ENCODE peak calls at places on chromosomes 7 and 10, in eight cellular contexts. One of them, this sample, is unnamed.

GRCh38 chr10:12503311-12503710 is 154.0 kb downstream of the CAMK1D start:
- DNase-seq in NB4: no peak
- DNase-seq in HepG2: no peak
- DNase-seq in HCT116: no peak
- DNase-seq in A549: no peak
- DNase-seq in K562: peak
- DNase-seq in GM12878: no peak
- DNase-seq in endothelial cell of umbilical vein: no peak
- DNase-seq in this sample: no peak

GRCh38 chr7:137977173-137977572 is 24.7 kb downstream of the CREB3L2 start:
- DNase-seq in K562: no peak
- DNase-seq in endothelial cell of umbilical vein: no peak
- DNase-seq in NB4: no peak
- DNase-seq in GM12878: no peak
- DNase-seq in A549: no peak
- DNase-seq in HepG2: no peak
- DNase-seq in HCT116: no peak
- DNase-seq in this sample: no peak

GRCh38 chr7:6636741-6637543 is at the start of gene ZNF316:
- DNase-seq in A549: peak
- DNase-seq in GM12878: no peak
- DNase-seq in NB4: peak
- DNase-seq in endothelial cell of umbilical vein: peak
- DNase-seq in K562: peak
- DNase-seq in HCT116: no peak
- DNase-seq in HepG2: no peak
- DNase-seq in this sample: no peak

GRCh38 chr7:421056-421991 is 98.3 kb downstream of the PDGFA start:
- DNase-seq in NB4: no peak
- DNase-seq in A549: no peak
- DNase-seq in HCT116: no peak
- DNase-seq in GM12878: no peak
- DNase-seq in HepG2: no peak
- DNase-seq in endothelial cell of umbilical vein: no peak
- DNase-seq in K562: no peak
- DNase-seq in this sample: no peak

GRCh38 chr7:17357952-17358351 is 59.5 kb downstream of the AHR start:
- DNase-seq in endothelial cell of umbilical vein: no peak
- DNase-seq in HCT116: no peak
- DNase-seq in K562: no peak
- DNase-seq in A549: no peak
- DNase-seq in HepG2: no peak
- DNase-seq in GM12878: no peak
- DNase-seq in NB4: no peak
- DNase-seq in this sample: no peak

GRCh38 chr10:93337309-93337721 is 144.8 kb downstream of the MYOF start:
- DNase-seq in NB4: no peak
- DNase-seq in endothelial cell of umbilical vein: no peak
- DNase-seq in K562: no peak
- DNase-seq in GM12878: peak
- DNase-seq in HepG2: no peak
- DNase-seq in A549: no peak
- DNase-seq in HCT116: no peak
- DNase-seq in this sample: no peak

GRCh38 chr7:106067678-106068077 is 44.4 kb downstream of the SYPL1 start:
- DNase-seq in NB4: no peak
- DNase-seq in A549: no peak
- DNase-seq in HCT116: no peak
- DNase-seq in GM12878: no peak
- DNase-seq in K562: no peak
- DNase-seq in endothelial cell of umbilical vein: no peak
- DNase-seq in HepG2: no peak
- DNase-seq in this sample: no peak

GRCh38 chr7:7654964-7655363 is 14.4 kb downstream of the UMAD1 start:
- DNase-seq in K562: no peak
- DNase-seq in A549: no peak
- DNase-seq in endothelial cell of umbilical vein: no peak
- DNase-seq in GM12878: no peak
- DNase-seq in HepG2: no peak
- DNase-seq in NB4: no peak
- DNase-seq in HCT116: no peak
- DNase-seq in this sample: no peak

GRCh38 chr7:81482600-81483186 is 287.2 kb downstream of the HGF start:
- DNase-seq in HCT116: peak
- DNase-seq in HepG2: peak
- DNase-seq in K562: peak
- DNase-seq in A549: peak
- DNase-seq in GM12878: no peak
- DNase-seq in endothelial cell of umbilical vein: peak
- DNase-seq in NB4: peak
- DNase-seq in this sample: no peak

GRCh38 chr7:40047661-40048060 is 86.8 kb downstream of the MPLKIP start:
- DNase-seq in GM12878: no peak
- DNase-seq in K562: no peak
- DNase-seq in A549: no peak
- DNase-seq in HCT116: no peak
- DNase-seq in NB4: no peak
- DNase-seq in HepG2: peak
- DNase-seq in endothelial cell of umbilical vein: no peak
- DNase-seq in this sample: no peak

GRCh38 chr10:61894150-61894549 is 7.3 kb upstream of the ARID5B start:
- DNase-seq in A549: no peak
- DNase-seq in endothelial cell of umbilical vein: no peak
- DNase-seq in HepG2: no peak
- DNase-seq in K562: no peak
- DNase-seq in HCT116: no peak
- DNase-seq in GM12878: no peak
- DNase-seq in NB4: no peak
- DNase-seq in this sample: no peak

GRCh38 chr10:11205026-11205772 is 187.5 kb downstream of the CELF2 start:
- DNase-seq in HepG2: no peak
- DNase-seq in GM12878: no peak
- DNase-seq in endothelial cell of umbilical vein: peak
- DNase-seq in A549: no peak
- DNase-seq in HCT116: no peak
- DNase-seq in NB4: no peak
- DNase-seq in K562: no peak
- DNase-seq in this sample: no peak

GRCh38 chr7:117023325-117023854 is 70.1 kb downstream of the ST7 start:
- DNase-seq in A549: no peak
- DNase-seq in endothelial cell of umbilical vein: no peak
- DNase-seq in GM12878: no peak
- DNase-seq in HCT116: no peak
- DNase-seq in HepG2: no peak
- DNase-seq in K562: no peak
- DNase-seq in NB4: no peak
- DNase-seq in this sample: no peak

GRCh38 chr7:117021960-117022359 is 68.7 kb downstream of the ST7 start:
- DNase-seq in K562: no peak
- DNase-seq in HCT116: no peak
- DNase-seq in GM12878: no peak
- DNase-seq in NB4: no peak
- DNase-seq in HepG2: no peak
- DNase-seq in endothelial cell of umbilical vein: no peak
- DNase-seq in A549: no peak
- DNase-seq in this sample: no peak

GRCh38 chr7:117021366-117021765 is 68.1 kb downstream of the ST7 start:
- DNase-seq in NB4: no peak
- DNase-seq in HCT116: no peak
- DNase-seq in endothelial cell of umbilical vein: no peak
- DNase-seq in K562: no peak
- DNase-seq in A549: no peak
- DNase-seq in GM12878: no peak
- DNase-seq in HepG2: no peak
- DNase-seq in this sample: no peak

GRCh38 chr7:117024811-117025210 is 71.5 kb downstream of the ST7 start:
- DNase-seq in K562: no peak
- DNase-seq in NB4: no peak
- DNase-seq in endothelial cell of umbilical vein: no peak
- DNase-seq in GM12878: no peak
- DNase-seq in HepG2: no peak
- DNase-seq in HCT116: no peak
- DNase-seq in A549: no peak
- DNase-seq in this sample: no peak

DNA sequence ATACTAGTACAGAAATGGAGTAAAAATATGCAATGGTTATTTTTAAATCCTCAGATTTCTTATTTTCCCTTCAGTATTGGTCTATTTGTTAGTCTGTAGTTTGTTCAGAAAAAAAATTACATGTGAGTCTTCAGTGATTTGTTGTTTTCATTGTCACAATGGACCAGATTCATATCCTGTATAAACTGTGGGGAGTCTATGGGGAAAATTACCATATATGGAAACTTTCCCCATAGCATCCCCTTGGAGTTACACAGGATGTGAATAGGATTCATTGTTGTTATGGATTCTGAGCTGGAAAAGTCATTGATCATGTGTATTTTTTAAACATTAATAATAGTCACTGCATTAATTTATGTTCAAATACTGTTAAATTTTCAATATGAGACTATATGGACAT is 72.6 kb downstream of the ST7 start:
- DNase-seq in A549: no peak
- DNase-seq in endothelial cell of umbilical vein: peak
- DNase-seq in NB4: no peak
- DNase-seq in K562: no peak
- DNase-seq in HepG2: no peak
- DNase-seq in GM12878: no peak
- DNase-seq in HCT116: no peak
- DNase-seq in this sample: no peak
- TF ChIP-seq MAX in A549: no peak
- TF ChIP-seq MAX in endothelial cell of umbilical vein: no peak
- TF ChIP-seq MAX in NB4: no peak
- TF ChIP-seq MAX in K562: no peak
- TF ChIP-seq MAX in HepG2: no peak
- TF ChIP-seq MAX in GM12878: no peak
- TF ChIP-seq MAX in HCT116: no peak
- TF ChIP-seq MAX in this sample: no peak

GRCh38 chr10:44065788-44066075 is 319.2 kb downstream of the CXCL12 start:
- DNase-seq in HepG2: no peak
- DNase-seq in HCT116: no peak
- DNase-seq in endothelial cell of umbilical vein: no peak
- DNase-seq in K562: no peak
- DNase-seq in A549: no peak
- DNase-seq in NB4: no peak
- DNase-seq in GM12878: no peak
- DNase-seq in this sample: no peak

GRCh38 chr10:44064987-44065787 is 319.7 kb downstream of the CXCL12 start:
- DNase-seq in A549: no peak
- DNase-seq in HCT116: no peak
- DNase-seq in HepG2: no peak
- DNase-seq in GM12878: no peak
- DNase-seq in K562: no peak
- DNase-seq in NB4: no peak
- DNase-seq in endothelial cell of umbilical vein: no peak
- DNase-seq in this sample: no peak

GRCh38 chr10:44067432-44067831 is 317.5 kb downstream of the CXCL12 start:
- DNase-seq in GM12878: no peak
- DNase-seq in NB4: no peak
- DNase-seq in HepG2: no peak
- DNase-seq in K562: no peak
- DNase-seq in A549: no peak
- DNase-seq in HCT116: no peak
- DNase-seq in endothelial cell of umbilical vein: no peak
- DNase-seq in this sample: no peak

GRCh38 chr10:44066211-44066837 is 318.6 kb downstream of the CXCL12 start:
- DNase-seq in HCT116: no peak
- DNase-seq in HepG2: no peak
- DNase-seq in GM12878: no peak
- DNase-seq in K562: no peak
- DNase-seq in A549: no peak
- DNase-seq in endothelial cell of umbilical vein: no peak
- DNase-seq in NB4: no peak
- DNase-seq in this sample: no peak

DNA sequence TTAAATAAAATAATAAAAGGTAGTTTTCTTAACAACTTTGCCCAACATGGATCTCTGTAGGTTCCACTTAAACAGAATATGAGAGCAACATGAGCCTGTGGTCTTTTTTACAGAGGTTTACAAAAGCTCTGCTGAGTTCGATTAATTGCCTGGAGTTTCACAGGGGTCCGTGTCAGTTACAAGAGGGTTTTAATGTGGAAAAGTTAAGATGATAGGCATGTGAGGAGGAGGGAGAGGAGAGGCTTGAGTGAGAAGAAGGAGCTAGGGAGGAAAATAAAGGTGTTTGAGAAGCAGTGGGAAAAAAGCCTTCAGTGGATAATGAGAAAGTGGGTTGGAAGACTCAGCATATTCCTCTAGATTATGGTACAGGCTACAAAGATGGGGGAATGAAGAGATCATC is 318.0 kb downstream of the CXCL12 start:
- DNase-seq in K562: no peak
- DNase-seq in NB4: no peak
- DNase-seq in GM12878: no peak
- DNase-seq in A549: no peak
- DNase-seq in HepG2: no peak
- DNase-seq in HCT116: no peak
- DNase-seq in endothelial cell of umbilical vein: no peak
- DNase-seq in this sample: no peak
- TF ChIP-seq MAX in K562: no peak
- TF ChIP-seq MAX in NB4: no peak
- TF ChIP-seq MAX in GM12878: no peak
- TF ChIP-seq MAX in A549: no peak
- TF ChIP-seq MAX in HepG2: no peak
- TF ChIP-seq MAX in HCT116: no peak
- TF ChIP-seq MAX in endothelial cell of umbilical vein: no peak
- TF ChIP-seq MAX in this sample: no peak

DNA sequence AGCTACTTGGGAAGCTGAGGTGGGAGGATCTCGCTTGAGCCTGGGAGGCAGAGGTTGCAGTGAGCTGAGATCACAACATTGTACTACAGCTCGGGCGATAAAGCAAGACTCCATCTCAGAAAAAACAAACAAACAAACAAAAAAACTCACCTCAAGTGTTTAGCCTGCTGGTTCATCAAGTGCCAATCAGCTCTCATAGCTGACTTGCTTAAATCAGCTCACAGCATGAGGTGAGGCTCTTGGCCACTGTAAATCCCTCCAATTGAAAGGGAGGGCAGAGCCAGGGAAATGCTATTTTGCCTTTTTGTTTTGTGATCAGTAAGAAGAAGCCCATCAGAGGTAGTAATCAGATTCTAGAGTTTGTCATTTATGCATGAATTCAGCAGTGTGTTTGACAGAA is 112.3 kb downstream of the RAB11FIP2 start:
- DNase-seq in endothelial cell of umbilical vein: no peak
- DNase-seq in HCT116: no peak
- DNase-seq in K562: no peak
- DNase-seq in NB4: no peak
- DNase-seq in HepG2: no peak
- DNase-seq in GM12878: no peak
- DNase-seq in A549: no peak
- DNase-seq in this sample: no peak
- TF ChIP-seq MAX in endothelial cell of umbilical vein: no peak
- TF ChIP-seq MAX in HCT116: no peak
- TF ChIP-seq MAX in K562: no peak
- TF ChIP-seq MAX in NB4: no peak
- TF ChIP-seq MAX in HepG2: no peak
- TF ChIP-seq MAX in GM12878: no peak
- TF ChIP-seq MAX in A549: no peak
- TF ChIP-seq MAX in this sample: no peak

DNA sequence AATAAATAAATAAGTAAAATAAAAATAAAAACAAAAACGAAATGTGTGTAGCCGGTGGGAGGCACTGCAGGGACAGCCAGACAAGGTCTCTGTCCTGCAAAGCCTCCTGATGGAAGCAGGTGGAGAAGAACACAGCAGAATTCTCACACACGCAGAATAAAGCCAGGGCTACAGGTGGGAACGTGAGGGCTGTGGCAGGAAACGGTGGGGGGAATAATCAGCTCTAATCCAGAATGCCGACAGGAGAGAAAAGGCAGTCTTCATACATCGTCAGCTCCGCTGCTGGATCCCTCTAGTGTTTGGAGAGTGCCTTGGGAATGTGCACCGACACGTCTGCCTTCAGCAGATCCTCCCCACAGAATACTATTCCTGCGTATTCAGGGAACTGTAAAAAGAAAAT is 6.8 kb upstream of the SNX8 start:
- DNase-seq in K562: no peak
- DNase-seq in NB4: no peak
- DNase-seq in A549: no peak
- DNase-seq in endothelial cell of umbilical vein: no peak
- DNase-seq in GM12878: no peak
- DNase-seq in HepG2: peak
- DNase-seq in HCT116: no peak
- DNase-seq in this sample: peak
- TF ChIP-seq MAX in K562: no peak
- TF ChIP-seq MAX in NB4: no peak
- TF ChIP-seq MAX in A549: no peak
- TF ChIP-seq MAX in endothelial cell of umbilical vein: no peak
- TF ChIP-seq MAX in GM12878: no peak
- TF ChIP-seq MAX in HepG2: no peak
- TF ChIP-seq MAX in HCT116: no peak
- TF ChIP-seq MAX in this sample: no peak